ENCODE peak calls at places on chromosomes 12 and 14, in ten cellular contexts. M is esophagus squamous epithelium, Y is lower leg skin, J is stomach, P is heart left ventricle, I is Peyer's patch, G is breast epithelium, X is H1, S is endothelial cell of umbilical vein, K is transverse colon. L is an unnamed sample.

GRCh38 chr12:70722584-70723343 is 85.5 kb upstream of the PTPRB start:
- DNase-seq in M (no peak), Y (no peak), J (no peak), P (no peak), I (no peak), G (no peak), X (no peak), S (peak), K (no peak), L (no peak)

GRCh38 chr14:32259368-32260013 is 56.4 kb upstream of the RNU6-8 start:
- DNase-seq in M (no peak), Y (no peak), J (no peak), P (no peak), I (no peak), G (no peak), X (no peak), S (peak), K (no peak), L (no peak)

GRCh38 chr14:100617715-100618693 is 30.8 kb upstream of the BEGAIN start:
- DNase-seq in M (no peak), Y (no peak), J (no peak), P (no peak), I (peak), G (no peak), X (no peak), S (no peak), K (peak), L (no peak)

GRCh38 chr12:8045952-8046944 is 13.7 kb downstream of the FOXJ2 start:
- DNase-seq in M (no peak), Y (peak), J (peak), P (peak), I (peak), G (peak), X (no peak), S (peak), K (peak), L (peak)

GRCh38 chr12:108635201-108635996 is 1.7 kb upstream of the SELPLG start:
- DNase-seq in M (no peak), Y (no peak), J (no peak), P (no peak), I (no peak), G (no peak), X (no peak), S (no peak), K (peak), L (no peak)

GRCh38 chr12:5905757-5906156 is 39.3 kb downstream of the ANO2 start:
- DNase-seq in M (no peak), Y (no peak), J (no peak), P (no peak), I (no peak), G (no peak), X (no peak), S (no peak), K (no peak), L (no peak)

GRCh38 chr12:54215990-54216579 is 27.3 kb upstream of the SMUG1 start:
- DNase-seq in M (no peak), Y (no peak), J (no peak), P (no peak), I (no peak), G (no peak), X (no peak), S (no peak), K (peak), L (no peak)

GRCh38 chr12:19529933-19530630 is 90.8 kb downstream of the AEBP2 start:
- DNase-seq in M (no peak), Y (no peak), J (no peak), P (no peak), I (no peak), G (no peak), X (no peak), S (peak), K (no peak), L (no peak)

GRCh38 chr12:52007158-52007921 is 594 bp downstream of the TAMALIN start:
- DNase-seq in M (no peak), Y (peak), J (peak), P (peak), I (no peak), G (no peak), X (no peak), S (peak), K (peak), L (no peak)

GRCh38 chr12:7373226-7373625 is 69.4 kb downstream of the ACSM4 start:
- DNase-seq in M (no peak), Y (no peak), J (no peak), P (no peak), I (no peak), G (no peak), X (no peak), S (no peak), K (no peak), L (no peak)

GRCh38 chr12:33828326-33828725 is 194.0 kb upstream of the ALG10 start:
- DNase-seq in M (no peak), Y (no peak), J (no peak), P (no peak), I (no peak), G (no peak), X (no peak), S (no peak), K (no peak), L (no peak)

GRCh38 chr12:71032933-71033332 is 112.4 kb upstream of the PTPRR start:
- DNase-seq in M (no peak), Y (no peak), J (no peak), P (no peak), I (no peak), G (no peak), X (no peak), S (no peak), K (no peak), L (no peak)

GRCh38 chr12:57515934-57516541 is 4.3 kb downstream of the DDIT3 start:
- DNase-seq in M (no peak), Y (no peak), J (no peak), P (no peak), I (peak), G (no peak), X (no peak), S (no peak), K (no peak), L (no peak)

DNA sequence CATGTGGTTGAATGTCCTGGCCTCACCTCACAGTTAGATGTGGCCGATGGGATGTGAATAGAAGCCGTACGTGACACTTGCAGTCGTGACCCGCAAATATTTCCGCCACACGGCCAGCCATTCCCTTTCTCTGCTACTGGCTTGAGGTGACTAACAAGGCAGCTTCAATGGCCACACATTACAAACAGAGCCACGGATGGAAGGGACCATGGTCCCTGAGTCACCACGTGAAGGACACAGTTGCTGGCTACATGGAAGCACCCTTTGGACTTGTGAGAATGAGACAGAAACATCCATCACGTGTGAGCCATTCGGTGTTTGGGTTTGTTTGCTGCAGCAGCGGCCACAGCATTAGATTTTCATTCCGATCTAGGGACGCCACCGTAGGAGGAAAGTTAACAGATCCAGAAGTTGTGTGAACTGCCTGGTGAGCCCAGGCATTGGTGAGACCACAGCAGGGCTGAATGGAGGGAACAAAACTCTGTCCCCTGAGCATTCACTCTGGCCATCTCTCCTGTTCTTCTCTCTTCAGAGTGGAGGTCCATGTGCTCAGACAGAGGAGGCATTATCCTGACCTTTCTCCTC is 33.5 kb upstream of the ADGRD1 start:
- DNase-seq in M (no peak), Y (no peak), J (no peak), P (no peak), I (no peak), G (no peak), X (no peak), S (no peak), K (no peak), L (no peak)
- TF ChIP-seq POLR2A in M (no peak), Y (no peak), J (no peak), P (no peak), I (no peak), G (no peak), X (no peak), S (no peak), K (no peak), L (no peak)

DNA sequence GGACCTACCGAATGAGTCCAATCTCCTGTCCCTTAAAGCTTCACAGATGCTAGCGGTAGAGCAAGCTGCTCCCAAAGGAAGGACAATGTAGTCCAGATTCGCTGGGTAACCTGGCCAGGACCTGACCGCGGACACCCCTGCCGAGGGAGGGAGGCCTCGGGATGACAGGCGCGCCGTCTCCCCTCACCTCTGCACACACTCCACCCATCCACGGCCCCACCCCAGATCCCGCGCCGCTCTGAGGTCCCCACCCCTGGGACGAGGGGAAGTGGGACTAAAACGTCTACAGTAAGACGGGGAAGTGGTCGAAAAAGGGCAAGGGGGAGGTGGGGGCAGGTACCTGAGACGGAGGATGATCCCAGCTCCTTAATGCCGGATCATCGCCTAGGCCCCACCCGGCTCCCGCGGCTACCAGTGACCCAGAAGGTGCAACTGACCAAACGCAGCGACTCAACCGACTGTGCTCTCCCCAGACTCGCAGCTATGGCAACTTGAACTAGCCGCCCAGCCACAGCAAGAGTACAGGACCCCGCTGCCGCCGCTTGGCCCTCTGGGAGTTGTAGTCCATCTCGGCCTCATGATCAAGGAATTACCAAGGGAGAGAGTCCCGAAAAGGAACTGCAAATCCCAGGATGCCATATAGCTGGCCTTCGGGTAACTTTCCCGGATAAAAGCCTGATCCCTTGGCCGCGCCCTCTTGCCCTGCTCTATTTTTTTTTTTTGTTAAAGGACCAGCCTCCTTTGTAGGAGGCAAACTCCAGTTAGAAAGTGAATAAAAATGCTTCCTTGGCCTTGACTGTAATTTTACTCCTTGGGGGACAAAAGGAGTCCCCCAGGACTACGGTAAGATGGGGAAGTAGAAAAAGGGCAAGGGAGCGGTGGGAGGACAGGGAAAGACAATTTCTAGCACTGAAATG is at the start of gene CEP128:
- DNase-seq in M (peak), Y (peak), J (peak), P (peak), I (peak), G (peak), X (peak), S (peak), K (peak), L (peak)
- TF ChIP-seq POLR2A in M (no peak), Y (no peak), J (no peak), P (no peak), I (no peak), G (no peak), X (no peak), S (no peak), K (no peak), L (no peak)

GRCh38 chr12:2959194-2959507 is at the start of gene TEAD4:
- DNase-seq in M (no peak), Y (no peak), J (peak), P (peak), I (peak), G (no peak), X (no peak), S (peak), K (peak), L (peak)

GRCh38 chr12:2957816-2958431 is 1.3 kb upstream of the TEAD4 start:
- DNase-seq in M (no peak), Y (no peak), J (no peak), P (no peak), I (no peak), G (no peak), X (no peak), S (no peak), K (no peak), L (no peak)

GRCh38 chr12:2960432-2960956 is 1.3 kb downstream of the TEAD4 start:
- DNase-seq in M (no peak), Y (no peak), J (no peak), P (no peak), I (no peak), G (no peak), X (no peak), S (peak), K (no peak), L (no peak)

GRCh38 chr12:2959508-2960431 is 573 bp downstream of the TEAD4 start:
- DNase-seq in M (no peak), Y (no peak), J (peak), P (peak), I (peak), G (no peak), X (no peak), S (peak), K (peak), L (peak)

GRCh38 chr12:2958432-2959193 is 584 bp upstream of the TEAD4 start:
- DNase-seq in M (no peak), Y (no peak), J (peak), P (peak), I (peak), G (no peak), X (no peak), S (peak), K (peak), L (peak)
- TF ChIP-seq POLR2A in M (no peak), Y (no peak), J (no peak), P (peak), I (no peak), G (no peak), X (no peak), S (peak), K (peak), L (peak)

DNA sequence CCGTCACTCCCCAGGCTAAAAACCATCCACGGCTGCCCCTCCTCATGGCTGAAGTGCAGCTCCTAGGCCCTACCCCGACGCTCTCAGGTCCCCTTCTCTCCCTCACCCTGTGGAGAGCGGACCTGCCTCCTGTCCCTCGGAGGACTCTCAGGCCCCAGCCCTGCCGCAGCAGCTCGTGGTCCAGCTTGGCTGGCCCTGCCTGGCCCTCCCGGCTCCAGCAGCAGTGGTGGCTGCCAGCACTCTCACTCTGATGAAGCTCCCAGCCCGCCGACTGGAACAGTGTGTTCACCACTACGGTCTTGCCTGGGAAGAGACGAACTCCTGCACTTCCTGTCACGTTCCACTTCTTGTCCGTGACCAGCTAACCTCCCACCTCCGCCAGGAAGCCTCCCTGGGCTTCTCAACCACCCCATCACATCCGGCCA is 11.1 kb downstream of the BAG5 start:
- DNase-seq in M (no peak), Y (peak), J (no peak), P (peak), I (no peak), G (no peak), X (no peak), S (no peak), K (no peak), L (peak)
- TF ChIP-seq POLR2A in M (no peak), Y (no peak), J (no peak), P (no peak), I (no peak), G (no peak), X (no peak), S (no peak), K (no peak), L (peak)

GRCh38 chr14:101705733-101706508 is 55.6 kb upstream of the PPP2R5C start:
- DNase-seq in M (no peak), Y (peak), J (peak), P (peak), I (peak), G (no peak), X (no peak), S (no peak), K (peak), L (peak)
- TF ChIP-seq POLR2A in M (no peak), Y (no peak), J (no peak), P (peak), I (peak), G (no peak), X (no peak), S (no peak), K (peak), L (peak)

GRCh38 chr14:22505309-22505708 is 83.7 kb downstream of the DAD1 start:
- DNase-seq in M (no peak), Y (no peak), J (no peak), P (no peak), I (no peak), G (no peak), X (no peak), S (no peak), K (no peak), L (no peak)

GRCh38 chr14:22508150-22508457 is 80.9 kb downstream of the DAD1 start:
- DNase-seq in M (no peak), Y (no peak), J (no peak), P (no peak), I (no peak), G (no peak), X (no peak), S (no peak), K (no peak), L (no peak)

GRCh38 chr14:22505751-22506710 is 83.0 kb downstream of the DAD1 start:
- DNase-seq in M (no peak), Y (no peak), J (no peak), P (no peak), I (no peak), G (no peak), X (no peak), S (no peak), K (no peak), L (no peak)

GRCh38 chr14:22508662-22509035 is 80.4 kb downstream of the DAD1 start:
- DNase-seq in M (no peak), Y (no peak), J (no peak), P (no peak), I (no peak), G (no peak), X (no peak), S (no peak), K (no peak), L (no peak)

GRCh38 chr14:22506778-22507351 is 82.2 kb downstream of the DAD1 start:
- DNase-seq in M (no peak), Y (no peak), J (no peak), P (no peak), I (no peak), G (no peak), X (no peak), S (no peak), K (no peak), L (no peak)
- TF ChIP-seq POLR2A in M (no peak), Y (no peak), J (no peak), P (no peak), I (no peak), G (no peak), X (no peak), S (no peak), K (no peak), L (no peak)

DNA sequence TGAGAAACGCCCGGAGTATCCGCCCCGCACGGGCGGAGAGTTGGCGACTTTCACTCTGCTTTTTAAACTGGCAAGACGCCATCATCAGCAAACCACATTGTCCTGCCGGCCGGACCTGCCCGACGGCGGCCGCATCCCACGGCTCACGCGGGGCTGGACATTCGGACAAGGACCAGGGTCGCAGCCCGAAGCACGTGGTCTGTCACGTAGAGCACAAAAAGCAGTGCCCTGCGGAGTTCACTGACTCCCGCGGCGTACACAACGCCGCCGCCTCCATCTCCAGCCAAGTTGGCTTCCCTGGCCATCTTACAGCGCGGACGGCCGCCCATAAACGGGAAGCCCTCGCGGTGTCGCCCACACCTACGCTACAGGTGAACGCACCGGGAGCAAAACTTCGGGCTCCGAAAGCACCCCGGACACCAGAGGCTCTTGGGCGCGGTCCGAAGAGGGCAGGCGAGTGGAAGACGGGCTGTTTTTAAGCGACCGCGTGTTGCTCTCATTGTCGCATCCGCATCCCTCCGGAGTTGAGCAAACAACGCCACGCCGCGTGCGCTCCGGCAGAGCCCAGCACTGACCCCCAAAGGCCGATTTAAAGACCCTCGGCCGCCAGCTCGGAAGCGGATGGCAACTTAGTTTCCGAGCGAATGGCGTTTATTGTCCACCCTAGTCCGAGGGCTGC is 966 bp downstream of the SINHCAF start:
- DNase-seq in M (no peak), Y (peak), J (peak), P (peak), I (peak), G (peak), X (no peak), S (peak), K (peak), L (peak)
- TF ChIP-seq POLR2A in M (no peak), Y (no peak), J (no peak), P (no peak), I (no peak), G (no peak), X (peak), S (peak), K (peak), L (no peak)

GRCh38 chr12:46368684-46369083 is 3.9 kb downstream of the SLC38A2 start:
- DNase-seq in M (no peak), Y (no peak), J (no peak), P (no peak), I (no peak), G (no peak), X (no peak), S (no peak), K (no peak), L (no peak)

GRCh38 chr12:46368138-46368537 is 4.4 kb downstream of the SLC38A2 start:
- DNase-seq in M (no peak), Y (no peak), J (no peak), P (no peak), I (no peak), G (no peak), X (no peak), S (peak), K (no peak), L (no peak)

GRCh38 chr12:46369474-46370379 is 2.8 kb downstream of the SLC38A2 start:
- DNase-seq in M (no peak), Y (no peak), J (no peak), P (no peak), I (no peak), G (no peak), X (no peak), S (no peak), K (no peak), L (no peak)

GRCh38 chr12:46370380-46370734 is 2.2 kb downstream of the SLC38A2 start:
- DNase-seq in M (no peak), Y (no peak), J (no peak), P (no peak), I (no peak), G (no peak), X (no peak), S (no peak), K (no peak), L (no peak)

GRCh38 chr12:46369095-46369473 is 3.5 kb downstream of the SLC38A2 start:
- DNase-seq in M (no peak), Y (no peak), J (no peak), P (no peak), I (no peak), G (no peak), X (no peak), S (no peak), K (no peak), L (no peak)
- TF ChIP-seq POLR2A in M (no peak), Y (no peak), J (no peak), P (no peak), I (no peak), G (no peak), X (no peak), S (no peak), K (no peak), L (no peak)